ENCODE peak calls at places on chromosomes 1 and 21, in five cellular contexts. H is body of pancreas; W is lung; Z is CD4-positive, alpha-beta memory T cell; T is right atrium auricular region. P is an unnamed sample. For H3K4me1, the result is how much of the 10 kb centered on the place peaks cover.

GRCh38 chr21:39316729-39317128 is 3.3 kb upstream of the BRWD1 start:
- DNase-seq in H (no peak), W (no peak), Z (no peak), T (no peak), P (no peak)

GRCh38 chr1:246219508-246220030 is 287.5 kb downstream of the SMYD3 start:
- DNase-seq in H (no peak), W (no peak), Z (no peak), T (no peak), P (no peak)

GRCh38 chr1:27632387-27633297 is 2.3 kb downstream of the FGR start:
- DNase-seq in H (no peak), W (no peak), Z (no peak), T (no peak), P (no peak)

GRCh38 chr1:101291562-101292035 is 54.8 kb downstream of the S1PR1 start:
- DNase-seq in H (no peak), W (no peak), Z (peak), T (no peak), P (no peak)

GRCh38 chr1:230517326-230517725 is 91.2 kb upstream of the PGBD5 start:
- DNase-seq in H (no peak), W (no peak), Z (no peak), T (no peak), P (no peak)

GRCh38 chr1:30761312-30762151 is 4.0 kb upstream of the LAPTM5 start:
- DNase-seq in H (no peak), W (no peak), Z (no peak), T (no peak), P (no peak)

GRCh38 chr1:182397653-182398388 is 2.6 kb downstream of the TEDDM1 start:
- DNase-seq in H (no peak), W (peak), Z (no peak), T (no peak), P (peak)

GRCh38 chr1:155424091-155424490 is 103.4 kb downstream of the RUSC1 start:
- DNase-seq in H (no peak), W (no peak), Z (no peak), T (no peak), P (no peak)

GRCh38 chr1:93219443-93219842 is 38.9 kb downstream of the CCDC18 start:
- DNase-seq in H (no peak), W (no peak), Z (peak), T (no peak), P (no peak)

GRCh38 chr1:197302775-197303174 is 34.7 kb downstream of the CRB1 start:
- DNase-seq in H (no peak), W (no peak), Z (no peak), T (no peak), P (no peak)

GRCh38 chr21:21084179-21084578 is 86.0 kb downstream of the NCAM2 start:
- DNase-seq in H (no peak), W (no peak), Z (no peak), T (no peak), P (no peak)

GRCh38 chr1:25672763-25673409 is 56.3 kb downstream of the MAN1C1 start:
- DNase-seq in H (no peak), W (no peak), Z (no peak), T (no peak), P (no peak)

GRCh38 chr1:31427322-31427721 is 14.3 kb downstream of the SERINC2 start:
- DNase-seq in H (no peak), W (no peak), Z (no peak), T (no peak), P (no peak)

GRCh38 chr1:204304067-204304466 is 55.7 kb downstream of the PLEKHA6 start:
- DNase-seq in H (no peak), W (no peak), Z (no peak), T (no peak), P (no peak)

GRCh38 chr1:116337398-116337797 is 35.6 kb upstream of the ATP1A1 start:
- DNase-seq in H (no peak), W (no peak), Z (no peak), T (no peak), P (no peak)

GRCh38 chr1:241077386-241078147 is 279.4 kb downstream of the RGS7 start:
- DNase-seq in H (no peak), W (no peak), Z (no peak), T (no peak), P (no peak)

GRCh38 chr1:204429746-204430145 is 18.1 kb upstream of the PPP1R15B start:
- DNase-seq in H (no peak), W (no peak), Z (no peak), T (no peak), P (no peak)

GRCh38 chr1:37153116-37153515 is 118.8 kb upstream of the GRIK3 start:
- DNase-seq in H (no peak), W (no peak), Z (no peak), T (peak), P (no peak)

GRCh38 chr1:48556161-48556850 is 84.3 kb upstream of the SPATA6 start:
- DNase-seq in H (no peak), W (no peak), Z (no peak), T (no peak), P (no peak)

GRCh38 chr1:22750671-22751016 is 40.0 kb downstream of the EPHB2 start:
- DNase-seq in H (no peak), W (no peak), Z (no peak), T (no peak), P (peak)

GRCh38 chr1:116367256-116367949 is 5.6 kb upstream of the ATP1A1 start:
- DNase-seq in H (no peak), W (no peak), Z (no peak), T (no peak), P (no peak)

GRCh38 chr1:246959944-246960693 is 28.4 kb upstream of the AHCTF1 start:
- DNase-seq in H (no peak), W (no peak), Z (no peak), T (no peak), P (no peak)

GRCh38 chr21:33378081-33378480 is 25.1 kb upstream of the IFNGR2 start:
- DNase-seq in H (no peak), W (no peak), Z (no peak), T (no peak), P (no peak)
- H3K4me1 ChIP-seq in H (under half), W (under half), Z (under half), T (under half), P (under half)

GRCh38 chr1:28890836-28891235 is 23.5 kb upstream of the EPB41 start:
- DNase-seq in H (no peak), W (no peak), Z (no peak), T (no peak), P (no peak)
- H3K4me1 ChIP-seq in H (under half), W (under half), Z (under half), T (under half), P (under half)

GRCh38 chr21:15741510-15741909 is 11.7 kb downstream of the USP25 start:
- DNase-seq in H (no peak), W (no peak), Z (no peak), T (no peak), P (no peak)

GRCh38 chr21:15740383-15740782 is 10.6 kb downstream of the USP25 start:
- DNase-seq in H (no peak), W (no peak), Z (no peak), T (no peak), P (no peak)

GRCh38 chr21:15743593-15743992 is 13.8 kb downstream of the USP25 start:
- DNase-seq in H (no peak), W (no peak), Z (no peak), T (no peak), P (no peak)

GRCh38 chr21:15742694-15743093 is 12.9 kb downstream of the USP25 start:
- DNase-seq in H (no peak), W (no peak), Z (no peak), T (no peak), P (no peak)

GRCh38 chr21:15742052-15742451 is 12.3 kb downstream of the USP25 start:
- DNase-seq in H (no peak), W (no peak), Z (no peak), T (no peak), P (no peak)
- H3K4me1 ChIP-seq in H (under half), W (under half), Z (half or more), T (under half), P (under half)

GRCh38 chr1:50347933-50348332 is 75.3 kb downstream of the DMRTA2 start:
- DNase-seq in H (no peak), W (no peak), Z (no peak), T (peak), P (no peak)

GRCh38 chr1:50346621-50347020 is 76.6 kb downstream of the DMRTA2 start:
- DNase-seq in H (no peak), W (no peak), Z (no peak), T (peak), P (no peak)

GRCh38 chr1:50349242-50349565 is 74.0 kb downstream of the DMRTA2 start:
- DNase-seq in H (no peak), W (no peak), Z (no peak), T (peak), P (no peak)

GRCh38 chr1:50350421-50350820 is 72.8 kb downstream of the DMRTA2 start:
- DNase-seq in H (no peak), W (no peak), Z (no peak), T (peak), P (no peak)

GRCh38 chr1:50348449-50349241 is 74.6 kb downstream of the DMRTA2 start:
- DNase-seq in H (peak), W (peak), Z (peak), T (peak), P (peak)
- H3K4me1 ChIP-seq in H (under half), W (under half), Z (under half), T (under half), P (under half)

DNA sequence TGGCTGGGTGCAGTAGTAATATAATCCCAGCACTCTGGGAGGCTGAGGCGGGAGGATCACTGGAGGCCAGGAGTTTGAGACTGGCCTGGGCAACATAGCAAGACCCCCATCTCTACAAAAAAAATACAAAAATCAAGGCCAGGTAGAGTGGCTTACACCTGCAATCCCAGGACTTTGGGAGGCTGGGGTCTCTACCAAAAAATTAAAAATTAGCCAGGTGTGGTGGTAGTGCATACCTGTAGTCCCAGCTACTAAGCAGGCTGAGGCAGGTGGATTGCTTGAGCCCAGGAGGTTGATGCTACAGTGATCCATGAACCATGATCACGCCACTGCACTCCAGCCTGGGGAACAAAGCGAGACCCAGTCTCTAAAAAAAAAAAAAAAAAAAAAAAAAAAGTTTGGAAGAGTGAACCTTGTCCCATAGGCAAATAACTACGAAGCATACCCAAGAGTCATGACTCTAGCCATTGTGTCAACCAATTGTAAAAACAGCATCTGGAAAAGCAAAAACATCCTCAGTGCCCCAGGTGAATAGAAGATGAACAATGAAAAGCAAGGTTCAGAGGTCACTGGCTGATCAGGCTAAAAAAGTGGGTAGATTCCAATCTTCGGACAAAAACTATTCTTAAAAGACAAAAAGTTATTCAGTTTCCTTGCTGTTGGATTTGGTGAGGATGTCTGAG is 10.9 kb upstream of the IRF2BP2 start:
- DNase-seq in H (no peak), W (no peak), Z (no peak), T (no peak), P (peak)
- H3K4me1 ChIP-seq in H (half or more), W (under half), Z (under half), T (under half), P (half or more)

DNA sequence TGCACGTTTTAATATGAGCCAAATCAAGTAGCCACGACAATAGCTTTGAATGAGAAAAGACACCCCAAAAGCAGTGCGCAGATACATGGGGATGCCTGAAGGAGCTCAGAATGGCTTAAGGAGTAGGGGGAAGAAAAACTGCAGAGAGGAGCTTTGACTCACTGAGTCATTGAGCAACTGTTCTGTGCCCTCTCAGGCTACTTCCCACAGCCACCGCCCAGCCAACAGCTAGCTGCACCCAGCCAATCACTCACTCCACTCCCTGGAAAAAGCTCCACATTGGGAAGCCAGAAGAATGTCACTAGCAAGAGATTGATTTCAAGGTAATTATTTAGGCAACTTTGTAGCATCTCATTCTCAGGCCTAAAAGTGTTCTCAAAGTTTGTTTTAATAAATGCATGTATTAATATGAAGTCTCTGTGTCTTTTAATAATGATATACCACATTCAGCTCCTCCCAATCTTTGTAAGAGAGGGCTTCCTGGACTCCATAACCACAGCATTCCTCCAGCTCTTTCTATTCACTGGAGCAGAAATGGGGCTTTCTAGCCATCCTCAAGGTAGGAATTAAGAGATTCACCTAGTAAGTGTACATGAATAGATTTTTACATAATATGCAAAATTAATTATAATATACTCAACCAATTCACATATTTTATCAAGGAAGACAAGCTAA is 16.8 kb downstream of the DUSP10 start:
- DNase-seq in H (no peak), W (no peak), Z (no peak), T (no peak), P (no peak)
- H3K4me1 ChIP-seq in H (under half), W (under half), Z (half or more), T (under half), P (under half)